ENCODE peak calls at places on chromosomes 12 and 14, in six cellular contexts. One of them, this sample, is unnamed.

GRCh38 chr12:111636209-111636928 is 37.3 kb upstream of the ATXN2 start:
- DNase-seq in WERI-Rb-1: no peak
- DNase-seq in kidney epithelial cell: no peak
- DNase-seq in GM12865: no peak
- DNase-seq in cardiac fibroblast: peak; percentile 94
- DNase-seq in spleen: peak; percentile 47
- DNase-seq in this sample: no peak

GRCh38 chr14:50750323-50750722 is 80.6 kb downstream of the NIN start:
- DNase-seq in WERI-Rb-1: no peak
- DNase-seq in kidney epithelial cell: no peak
- DNase-seq in GM12865: no peak
- DNase-seq in cardiac fibroblast: no peak
- DNase-seq in spleen: no peak
- DNase-seq in this sample: no peak

GRCh38 chr12:176321-177181 is 37.4 kb downstream of the SLC6A12 start:
- DNase-seq in WERI-Rb-1: peak; percentile 94
- DNase-seq in kidney epithelial cell: no peak
- DNase-seq in GM12865: no peak
- DNase-seq in cardiac fibroblast: peak; percentile 28
- DNase-seq in spleen: no peak
- DNase-seq in this sample: no peak

GRCh38 chr12:9244894-9245293 is 36.7 kb upstream of the PZP start:
- DNase-seq in WERI-Rb-1: no peak
- DNase-seq in kidney epithelial cell: no peak
- DNase-seq in GM12865: peak; percentile 68
- DNase-seq in cardiac fibroblast: no peak
- DNase-seq in spleen: no peak
- DNase-seq in this sample: no peak

GRCh38 chr14:85426068-85426935 is 103.6 kb upstream of the FLRT2 start:
- DNase-seq in WERI-Rb-1: no peak
- DNase-seq in kidney epithelial cell: no peak
- DNase-seq in GM12865: no peak
- DNase-seq in cardiac fibroblast: no peak
- DNase-seq in spleen: no peak
- DNase-seq in this sample: no peak

GRCh38 chr12:104056419-104056972 is 6.5 kb upstream of the GLT8D2 start:
- DNase-seq in WERI-Rb-1: no peak
- DNase-seq in kidney epithelial cell: no peak
- DNase-seq in GM12865: no peak
- DNase-seq in cardiac fibroblast: no peak
- DNase-seq in spleen: no peak
- DNase-seq in this sample: no peak

GRCh38 chr12:47819902-47820630 is at the start of gene HDAC7:
- DNase-seq in WERI-Rb-1: peak; percentile 77
- DNase-seq in kidney epithelial cell: no peak
- DNase-seq in GM12865: peak; percentile 75
- DNase-seq in cardiac fibroblast: peak; percentile 95
- DNase-seq in spleen: peak; percentile 95
- DNase-seq in this sample: no peak

GRCh38 chr12:46219892-46220655 is 48.8 kb downstream of the SLC38A1 start:
- DNase-seq in WERI-Rb-1: no peak
- DNase-seq in kidney epithelial cell: peak; percentile 71
- DNase-seq in GM12865: no peak
- DNase-seq in cardiac fibroblast: peak; percentile 81
- DNase-seq in spleen: no peak
- DNase-seq in this sample: peak; percentile 62

GRCh38 chr14:22276913-22277816 is 311.9 kb downstream of the DAD1 start:
- DNase-seq in WERI-Rb-1: no peak
- DNase-seq in kidney epithelial cell: no peak
- DNase-seq in GM12865: peak; percentile 17
- DNase-seq in cardiac fibroblast: peak; percentile 26
- DNase-seq in spleen: no peak
- DNase-seq in this sample: no peak

GRCh38 chr12:85310456-85311076 is 30.5 kb downstream of the ALX1 start:
- DNase-seq in WERI-Rb-1: no peak
- DNase-seq in kidney epithelial cell: no peak
- DNase-seq in GM12865: peak; percentile 3
- DNase-seq in cardiac fibroblast: peak; percentile 35
- DNase-seq in spleen: no peak
- DNase-seq in this sample: no peak

GRCh38 chr14:89000007-89000942 is 175.8 kb downstream of the TTC8 start:
- DNase-seq in WERI-Rb-1: peak; percentile 42
- DNase-seq in kidney epithelial cell: peak; percentile 87
- DNase-seq in GM12865: peak; percentile 33
- DNase-seq in cardiac fibroblast: peak; percentile 96
- DNase-seq in spleen: no peak
- DNase-seq in this sample: peak; percentile 76

DNA sequence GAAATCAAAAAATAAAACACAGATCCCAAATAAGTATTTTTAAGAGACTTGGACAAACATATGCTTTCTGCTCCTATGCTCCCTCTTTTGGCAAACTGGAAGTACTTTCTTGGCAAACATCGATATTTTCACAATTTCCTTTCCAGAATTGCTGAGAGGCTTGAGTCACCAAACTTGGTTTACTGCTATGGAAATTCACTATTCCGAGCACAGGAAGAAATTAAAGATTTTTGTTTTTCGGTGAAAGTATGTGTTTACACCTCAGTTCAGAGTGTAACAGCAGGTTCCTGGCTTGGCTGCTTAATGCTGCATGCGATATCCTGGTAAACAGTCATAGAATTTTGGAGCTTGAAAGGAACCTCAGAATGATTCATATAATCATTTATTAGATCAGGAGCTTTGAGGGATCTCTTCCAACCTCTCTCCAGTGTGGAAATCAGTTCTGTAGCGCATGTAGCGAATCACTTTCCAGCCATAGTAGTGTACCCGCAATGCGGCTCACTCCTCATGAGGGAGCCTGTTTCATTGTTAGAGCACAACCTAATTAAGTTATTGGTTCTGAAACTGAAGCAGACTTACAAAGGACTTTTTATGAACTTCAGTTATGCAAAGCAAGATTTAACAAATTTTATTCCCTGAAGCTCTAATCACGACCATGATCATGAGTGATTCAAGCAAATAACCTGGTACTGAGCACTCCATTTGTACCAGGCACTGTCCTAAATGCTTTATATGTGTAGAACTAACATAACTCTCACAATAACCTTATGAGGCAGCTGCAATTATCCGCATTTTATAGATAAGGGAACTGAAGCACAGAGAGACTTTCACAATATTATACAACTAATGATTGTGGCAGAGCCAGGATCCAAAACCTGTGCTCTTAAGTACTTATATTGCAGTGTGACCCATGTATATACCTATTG is 56.4 kb upstream of the ATP2A2 start:
- DNase-seq in WERI-Rb-1: no peak
- DNase-seq in kidney epithelial cell: peak; percentile 28
- DNase-seq in GM12865: no peak
- DNase-seq in cardiac fibroblast: peak; percentile 92
- DNase-seq in spleen: no peak
- DNase-seq in this sample: peak; percentile 32
- H3K4me3 ChIP-seq in WERI-Rb-1: no peak overlapping the region
- H3K4me3 ChIP-seq in kidney epithelial cell: no peak overlapping the region
- H3K4me3 ChIP-seq in GM12865: no peak overlapping the region
- H3K4me3 ChIP-seq in cardiac fibroblast: no peak overlapping the region
- H3K4me3 ChIP-seq in spleen: no peak overlapping the region
- H3K4me3 ChIP-seq in this sample: no peak overlapping the region

GRCh38 chr12:25723921-25724491 is 170.9 kb upstream of the LMNTD1 start:
- DNase-seq in WERI-Rb-1: no peak
- DNase-seq in kidney epithelial cell: no peak
- DNase-seq in GM12865: no peak
- DNase-seq in cardiac fibroblast: peak; percentile 62
- DNase-seq in spleen: no peak
- DNase-seq in this sample: peak; percentile 82

GRCh38 chr12:25725874-25726273 is 172.8 kb upstream of the LMNTD1 start:
- DNase-seq in WERI-Rb-1: no peak
- DNase-seq in kidney epithelial cell: no peak
- DNase-seq in GM12865: no peak
- DNase-seq in cardiac fibroblast: peak; percentile 84
- DNase-seq in spleen: no peak
- DNase-seq in this sample: no peak

GRCh38 chr12:25730489-25731349 is 177.6 kb upstream of the LMNTD1 start:
- DNase-seq in WERI-Rb-1: no peak
- DNase-seq in kidney epithelial cell: no peak
- DNase-seq in GM12865: no peak
- DNase-seq in cardiac fibroblast: no peak
- DNase-seq in spleen: no peak
- DNase-seq in this sample: no peak

GRCh38 chr12:25723286-25723685 is 170.2 kb upstream of the LMNTD1 start:
- DNase-seq in WERI-Rb-1: no peak
- DNase-seq in kidney epithelial cell: no peak
- DNase-seq in GM12865: no peak
- DNase-seq in cardiac fibroblast: peak; percentile 62
- DNase-seq in spleen: no peak
- DNase-seq in this sample: peak; percentile 73

GRCh38 chr12:25728196-25728595 is 175.1 kb upstream of the LMNTD1 start:
- DNase-seq in WERI-Rb-1: no peak
- DNase-seq in kidney epithelial cell: no peak
- DNase-seq in GM12865: no peak
- DNase-seq in cardiac fibroblast: peak; percentile 49
- DNase-seq in spleen: no peak
- DNase-seq in this sample: no peak
- TF ChIP-seq CTCF in WERI-Rb-1: no peak
- TF ChIP-seq CTCF in kidney epithelial cell: no peak
- TF ChIP-seq CTCF in GM12865: no peak
- TF ChIP-seq CTCF in cardiac fibroblast: no peak
- TF ChIP-seq CTCF in spleen: no peak
- TF ChIP-seq CTCF in this sample: no peak

GRCh38 chr14:94906991-94907587 is 137.2 kb upstream of the GSC start:
- DNase-seq in WERI-Rb-1: no peak
- DNase-seq in kidney epithelial cell: no peak
- DNase-seq in GM12865: no peak
- DNase-seq in cardiac fibroblast: no peak
- DNase-seq in spleen: peak; percentile 4
- DNase-seq in this sample: no peak

GRCh38 chr14:94904636-94905035 is 134.7 kb upstream of the GSC start:
- DNase-seq in WERI-Rb-1: no peak
- DNase-seq in kidney epithelial cell: no peak
- DNase-seq in GM12865: no peak
- DNase-seq in cardiac fibroblast: peak; percentile 7
- DNase-seq in spleen: no peak
- DNase-seq in this sample: no peak

GRCh38 chr14:94903338-94903737 is 133.4 kb upstream of the GSC start:
- DNase-seq in WERI-Rb-1: no peak
- DNase-seq in kidney epithelial cell: no peak
- DNase-seq in GM12865: no peak
- DNase-seq in cardiac fibroblast: no peak
- DNase-seq in spleen: peak; percentile 33
- DNase-seq in this sample: no peak

GRCh38 chr14:94906577-94906976 is 136.7 kb upstream of the GSC start:
- DNase-seq in WERI-Rb-1: no peak
- DNase-seq in kidney epithelial cell: no peak
- DNase-seq in GM12865: no peak
- DNase-seq in cardiac fibroblast: no peak
- DNase-seq in spleen: no peak
- DNase-seq in this sample: no peak

DNA sequence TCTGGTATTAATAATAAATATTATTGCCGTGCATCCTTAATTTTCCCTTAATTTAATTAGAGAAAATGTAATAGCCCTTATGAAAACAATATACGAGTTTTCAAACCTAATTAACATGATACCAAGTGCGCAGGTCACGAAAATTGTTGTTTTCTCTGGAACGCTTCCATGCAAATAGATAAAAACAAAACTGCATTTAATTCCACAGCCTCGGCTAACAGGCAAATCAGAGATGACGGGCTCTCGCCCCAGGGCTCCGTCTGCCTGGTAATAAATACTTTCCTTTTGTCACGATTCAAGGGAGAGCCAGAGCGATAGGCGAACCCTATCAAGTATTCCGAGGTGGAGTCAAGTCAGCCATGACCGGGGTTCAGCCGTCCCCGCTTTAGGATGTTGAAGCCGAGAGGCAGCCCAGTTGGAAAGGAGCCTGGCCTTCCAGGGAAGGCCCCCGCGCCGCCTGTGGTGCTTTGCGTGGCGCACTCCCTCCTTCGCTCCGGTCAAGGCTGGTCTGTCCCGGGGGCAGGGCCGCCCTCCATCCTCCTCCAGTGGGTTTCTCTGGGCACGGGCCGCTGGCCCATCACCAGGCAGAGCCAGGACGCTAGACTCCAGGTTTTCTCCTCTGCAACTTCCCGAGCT is 137.8 kb upstream of the GSC start:
- DNase-seq in WERI-Rb-1: no peak
- DNase-seq in kidney epithelial cell: no peak
- DNase-seq in GM12865: no peak
- DNase-seq in cardiac fibroblast: peak; percentile 0
- DNase-seq in spleen: peak; percentile 66
- DNase-seq in this sample: no peak
- H3K4me3 ChIP-seq in WERI-Rb-1: no peak overlapping the region
- H3K4me3 ChIP-seq in kidney epithelial cell: no peak overlapping the region
- H3K4me3 ChIP-seq in GM12865: no peak overlapping the region
- H3K4me3 ChIP-seq in cardiac fibroblast: no peak overlapping the region
- H3K4me3 ChIP-seq in spleen: no peak overlapping the region
- H3K4me3 ChIP-seq in this sample: no peak overlapping the region

GRCh38 chr12:79886917-79887519 is 47.9 kb downstream of the PPP1R12A start:
- DNase-seq in WERI-Rb-1: no peak
- DNase-seq in kidney epithelial cell: peak; percentile 21
- DNase-seq in GM12865: peak; percentile 59
- DNase-seq in cardiac fibroblast: peak; percentile 76
- DNase-seq in spleen: no peak
- DNase-seq in this sample: no peak
- TF ChIP-seq CTCF in WERI-Rb-1: peak; percentile 36
- TF ChIP-seq CTCF in kidney epithelial cell: peak; percentile 57
- TF ChIP-seq CTCF in GM12865: peak; percentile 42
- TF ChIP-seq CTCF in cardiac fibroblast: peak; percentile 67
- TF ChIP-seq CTCF in spleen: peak; percentile 18
- TF ChIP-seq CTCF in this sample: peak; percentile 67

DNA sequence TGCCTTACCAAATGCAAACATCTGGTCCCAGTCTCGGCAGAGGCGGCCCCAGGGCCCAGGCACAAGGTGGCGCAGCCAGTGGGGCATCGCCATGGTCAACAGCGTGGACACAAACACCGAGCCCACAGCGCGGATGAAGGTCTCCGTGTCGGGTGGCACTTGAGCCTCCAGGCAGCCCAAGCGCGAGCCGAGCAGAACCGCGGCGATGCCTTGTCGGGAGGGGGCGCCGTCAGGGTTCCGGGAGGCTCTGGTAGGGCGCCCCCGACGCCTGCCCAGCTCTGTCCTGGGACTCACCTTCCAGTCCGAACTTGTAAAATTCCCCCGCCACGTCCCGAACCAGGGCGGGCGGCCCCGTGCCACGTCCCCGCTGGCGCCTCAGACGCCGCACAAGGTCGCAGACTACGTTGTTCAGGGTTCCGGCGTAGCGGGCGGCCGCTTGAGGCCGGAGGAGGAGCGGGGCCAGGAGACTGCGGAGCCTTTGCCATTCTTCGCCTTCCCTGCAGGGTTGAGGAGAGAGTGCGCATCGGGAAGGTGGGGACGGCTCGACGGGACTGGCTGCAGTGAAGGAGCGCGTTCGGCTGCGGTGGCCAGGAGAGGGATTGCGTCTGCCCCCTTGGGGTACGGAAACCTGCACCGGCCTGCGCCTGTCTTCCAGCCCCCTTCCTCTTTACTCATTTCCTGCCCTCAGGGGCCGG is 1.7 kb downstream of the CYP27B1 start:
- DNase-seq in WERI-Rb-1: no peak
- DNase-seq in kidney epithelial cell: no peak
- DNase-seq in GM12865: peak; percentile 61
- DNase-seq in cardiac fibroblast: peak; percentile 32
- DNase-seq in spleen: peak; percentile 88
- DNase-seq in this sample: no peak
- H3K4me3 ChIP-seq in WERI-Rb-1: no peak overlapping the region
- H3K4me3 ChIP-seq in kidney epithelial cell: peak overlapping the region; percentile 29
- H3K4me3 ChIP-seq in GM12865: peak overlapping the region; percentile 63
- H3K4me3 ChIP-seq in cardiac fibroblast: peak overlapping the region; percentile 31
- H3K4me3 ChIP-seq in spleen: peak overlapping the region; percentile 45
- H3K4me3 ChIP-seq in this sample: peak overlapping the region; percentile 47